ENCODE peak calls at places on chromosome 20, in four cellular contexts. One of them, this sample, is unnamed.

GRCh38 chr20:21520702-21521595 is 7.1 kb upstream of the NKX2-2 start:
- DNase-seq in upper lobe of right lung: no peak
- DNase-seq in stomach: no peak
- DNase-seq in brain microvascular endothelial cell: no peak
- DNase-seq in this sample: no peak

GRCh38 chr20:63162206-63162770 is 53.6 kb downstream of the YTHDF1 start:
- DNase-seq in upper lobe of right lung: no peak
- DNase-seq in brain microvascular endothelial cell: no peak
- DNase-seq in stomach: no peak
- DNase-seq in this sample: peak; percentile 34

GRCh38 chr20:43776691-43777090 is 49.9 kb upstream of the GTSF1L start:
- DNase-seq in stomach: no peak
- DNase-seq in brain microvascular endothelial cell: no peak
- DNase-seq in upper lobe of right lung: peak; percentile 0
- DNase-seq in this sample: no peak

GRCh38 chr20:32460683-32461320 is 102.7 kb downstream of the ASXL1 start:
- DNase-seq in stomach: no peak
- DNase-seq in upper lobe of right lung: no peak
- DNase-seq in brain microvascular endothelial cell: no peak
- DNase-seq in this sample: peak; percentile 29

GRCh38 chr20:6421321-6422030 is 298.6 kb upstream of the FERMT1 start:
- DNase-seq in brain microvascular endothelial cell: no peak
- DNase-seq in upper lobe of right lung: no peak
- DNase-seq in stomach: no peak
- DNase-seq in this sample: no peak

GRCh38 chr20:58131111-58131510 is 97.3 kb downstream of the ANKRD60 start:
- DNase-seq in stomach: no peak
- DNase-seq in upper lobe of right lung: no peak
- DNase-seq in brain microvascular endothelial cell: peak; percentile 60
- DNase-seq in this sample: no peak

GRCh38 chr20:4774209-4774608 is 52.5 kb downstream of the PRND start:
- DNase-seq in brain microvascular endothelial cell: no peak
- DNase-seq in upper lobe of right lung: no peak
- DNase-seq in stomach: no peak
- DNase-seq in this sample: no peak

GRCh38 chr20:44279228-44279627 is 31.8 kb downstream of the FITM2 start:
- DNase-seq in brain microvascular endothelial cell: peak; percentile 87
- DNase-seq in upper lobe of right lung: no peak
- DNase-seq in stomach: no peak
- DNase-seq in this sample: no peak

GRCh38 chr20:62406635-62407176 is 379 bp downstream of the CABLES2 start:
- DNase-seq in brain microvascular endothelial cell: no peak
- DNase-seq in stomach: no peak
- DNase-seq in upper lobe of right lung: no peak
- DNase-seq in this sample: no peak

GRCh38 chr20:37911262-37911661 is 8.3 kb downstream of the VSTM2L start:
- DNase-seq in brain microvascular endothelial cell: no peak
- DNase-seq in stomach: no peak
- DNase-seq in upper lobe of right lung: no peak
- DNase-seq in this sample: no peak

GRCh38 chr20:50969416-50969815 is 10.8 kb downstream of the MOCS3 start:
- DNase-seq in upper lobe of right lung: no peak
- DNase-seq in brain microvascular endothelial cell: no peak
- DNase-seq in stomach: no peak
- DNase-seq in this sample: no peak

GRCh38 chr20:41657655-41658054 is 39.5 kb upstream of the CHD6 start:
- DNase-seq in brain microvascular endothelial cell: no peak
- DNase-seq in stomach: no peak
- DNase-seq in upper lobe of right lung: no peak
- DNase-seq in this sample: no peak

GRCh38 chr20:37337208-37337955 is 8.6 kb upstream of the SRC start:
- DNase-seq in upper lobe of right lung: no peak
- DNase-seq in brain microvascular endothelial cell: no peak
- DNase-seq in stomach: no peak
- DNase-seq in this sample: no peak

GRCh38 chr20:20317195-20318113 is 50.5 kb upstream of the INSM1 start:
- DNase-seq in brain microvascular endothelial cell: no peak
- DNase-seq in stomach: no peak
- DNase-seq in upper lobe of right lung: no peak
- DNase-seq in this sample: no peak

DNA sequence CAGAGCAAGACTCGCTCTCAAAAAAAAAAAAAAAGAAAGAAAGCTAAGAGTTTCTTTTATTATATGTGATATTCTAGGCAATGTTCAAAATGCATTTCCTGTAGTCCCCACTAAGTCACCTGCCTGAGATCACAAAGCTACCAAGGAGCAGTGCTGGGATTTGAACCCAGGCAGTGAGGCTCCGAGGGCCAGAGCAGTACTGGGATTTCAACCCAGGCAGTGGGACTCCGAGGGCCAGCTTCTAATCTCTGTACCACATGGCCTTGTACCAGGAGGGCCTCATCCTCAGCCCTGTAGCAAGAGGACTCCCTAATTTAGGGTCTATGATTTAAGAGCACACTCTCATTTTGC is 39.7 kb downstream of the ZMYND8 start:
- DNase-seq in stomach: no peak
- DNase-seq in upper lobe of right lung: peak; percentile 40
- DNase-seq in brain microvascular endothelial cell: no peak
- DNase-seq in this sample: no peak
- H3K36me3 ChIP-seq in stomach: peaks cover 3% of the 10 kb centered on the region
- H3K36me3 ChIP-seq in upper lobe of right lung: no peaks in the 10 kb centered on the region
- H3K36me3 ChIP-seq in brain microvascular endothelial cell: peaks cover 11% of the 10 kb centered on the region
- H3K36me3 ChIP-seq in this sample: no peaks in the 10 kb centered on the region

DNA sequence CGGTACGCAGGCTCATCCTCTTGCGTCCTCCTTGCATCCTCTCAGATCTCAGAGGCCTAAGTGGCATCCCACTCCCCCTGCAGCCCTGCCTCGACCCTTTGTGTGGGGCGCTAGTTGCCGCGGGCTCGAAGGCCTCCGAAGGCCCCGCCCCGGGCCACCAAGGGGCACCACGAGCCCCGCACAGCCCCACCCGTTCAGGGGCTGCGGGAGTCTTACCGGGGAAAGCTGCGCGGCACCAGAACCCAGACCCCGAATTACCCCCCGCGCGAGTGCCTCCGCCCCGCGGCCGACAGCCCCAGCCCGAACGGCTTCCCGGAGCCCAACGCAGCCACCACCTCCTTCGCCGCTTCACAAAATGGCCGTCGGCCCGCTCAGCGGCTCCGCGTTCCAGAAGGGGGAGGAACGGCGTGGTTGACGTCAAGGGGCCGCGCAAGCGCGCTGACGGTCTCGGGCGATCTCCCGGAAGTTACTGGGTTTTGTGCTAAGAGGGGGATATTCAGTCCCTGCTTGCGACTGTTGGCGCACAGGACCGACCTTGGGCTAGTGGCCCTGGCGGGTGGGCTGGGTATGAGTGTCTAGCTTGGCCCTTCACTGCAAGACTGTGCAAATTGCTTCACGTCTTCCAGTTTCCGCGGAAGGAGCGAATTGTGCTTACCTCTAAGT is at the start of the genes CPNE1 and RBM12:
- DNase-seq in stomach: peak; percentile 92
- DNase-seq in upper lobe of right lung: peak; percentile 96
- DNase-seq in brain microvascular endothelial cell: peak; percentile 87
- DNase-seq in this sample: peak; percentile 93
- TF ChIP-seq CTCF in stomach: no peak
- TF ChIP-seq CTCF in upper lobe of right lung: no peak
- TF ChIP-seq CTCF in brain microvascular endothelial cell: no peak
- TF ChIP-seq CTCF in this sample: no peak

DNA sequence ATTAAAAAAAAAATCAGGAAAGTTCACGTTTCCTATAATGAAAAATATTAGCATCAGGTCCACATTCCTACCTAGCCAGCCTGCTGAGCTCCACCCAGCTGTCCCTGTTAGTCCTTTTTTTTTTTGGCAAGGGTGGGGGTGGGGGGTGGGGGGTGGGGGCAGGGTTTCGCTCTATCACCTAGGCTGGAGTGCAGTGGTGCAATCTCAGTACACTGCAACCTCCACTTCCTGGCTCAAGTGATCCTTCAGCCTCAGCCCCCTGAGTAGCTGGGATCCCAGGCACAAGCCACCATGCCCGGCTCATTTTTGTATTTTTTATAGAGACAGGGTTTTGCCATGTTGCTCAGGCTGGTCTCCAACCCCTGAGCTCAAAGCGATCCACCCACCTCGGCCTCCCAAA is 7.5 kb upstream of the SLC2A10 start:
- DNase-seq in brain microvascular endothelial cell: no peak
- DNase-seq in stomach: no peak
- DNase-seq in upper lobe of right lung: no peak
- DNase-seq in this sample: no peak
- H3K36me3 ChIP-seq in brain microvascular endothelial cell: no peaks in the 10 kb centered on the region
- H3K36me3 ChIP-seq in stomach: no peaks in the 10 kb centered on the region
- H3K36me3 ChIP-seq in upper lobe of right lung: no peaks in the 10 kb centered on the region
- H3K36me3 ChIP-seq in this sample: no peaks in the 10 kb centered on the region

GRCh38 chr20:31256959-31257358 is 505 bp upstream of the DEFB115 start:
- DNase-seq in brain microvascular endothelial cell: no peak
- DNase-seq in upper lobe of right lung: no peak
- DNase-seq in stomach: no peak
- DNase-seq in this sample: no peak

GRCh38 chr20:31257364-31257763 is at the start of gene DEFB115:
- DNase-seq in brain microvascular endothelial cell: no peak
- DNase-seq in stomach: no peak
- DNase-seq in upper lobe of right lung: no peak
- DNase-seq in this sample: no peak

DNA sequence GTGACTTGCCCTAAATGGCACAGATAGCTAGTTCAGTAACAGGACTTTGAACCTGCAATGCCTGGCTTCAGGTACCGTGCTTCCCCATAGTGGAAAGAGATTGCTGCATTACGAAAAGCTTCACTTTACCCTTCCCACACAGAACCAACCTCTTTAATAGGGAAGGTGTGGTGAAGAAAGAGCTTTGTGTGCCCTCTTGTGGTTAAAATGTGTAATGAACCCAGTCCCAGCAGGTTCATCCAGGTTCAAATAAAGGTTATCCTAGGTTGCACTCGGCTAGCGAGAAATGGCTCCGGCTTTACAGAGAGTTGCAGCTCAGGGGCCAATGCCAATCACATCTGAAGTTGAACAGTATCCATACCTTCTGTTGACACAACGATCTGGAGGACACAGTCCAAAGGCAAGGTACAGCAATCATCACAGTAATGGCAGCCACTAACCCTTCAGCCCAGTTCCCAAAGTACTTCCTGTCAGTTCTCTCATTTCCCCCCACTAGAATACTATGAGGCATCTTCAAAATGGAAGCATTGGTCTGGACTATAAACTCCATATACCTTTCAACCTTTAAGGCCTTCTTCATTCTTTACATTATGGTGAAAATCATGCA is 3.0 kb downstream of the DEFB115 start:
- DNase-seq in brain microvascular endothelial cell: no peak
- DNase-seq in upper lobe of right lung: no peak
- DNase-seq in stomach: no peak
- DNase-seq in this sample: no peak
- TF ChIP-seq CTCF in brain microvascular endothelial cell: peak; percentile 24
- TF ChIP-seq CTCF in upper lobe of right lung: peak; percentile 47
- TF ChIP-seq CTCF in stomach: peak; percentile 10
- TF ChIP-seq CTCF in this sample: no peak

DNA sequence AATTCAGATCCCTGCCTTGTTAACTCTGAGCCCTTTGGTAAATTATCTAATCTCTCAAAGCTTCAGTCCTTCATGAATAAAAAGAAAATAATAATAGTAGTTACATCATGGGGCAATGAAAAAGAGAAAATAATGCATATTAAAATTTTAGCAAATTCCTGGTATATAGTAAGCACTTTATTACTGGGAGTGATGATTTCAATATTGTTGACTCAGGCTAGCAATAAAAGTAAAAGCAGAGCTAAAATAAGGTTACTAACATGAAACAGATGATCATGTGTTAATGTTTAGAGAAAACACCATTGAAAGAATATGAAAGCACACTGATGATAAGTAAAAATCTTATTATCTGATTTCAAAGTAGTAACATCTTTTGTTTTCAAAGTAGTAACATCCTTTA is 13.6 kb downstream of the GINS1 start:
- DNase-seq in upper lobe of right lung: no peak
- DNase-seq in brain microvascular endothelial cell: no peak
- DNase-seq in stomach: no peak
- DNase-seq in this sample: no peak
- H3K36me3 ChIP-seq in upper lobe of right lung: no peaks in the 10 kb centered on the region
- H3K36me3 ChIP-seq in brain microvascular endothelial cell: no peaks in the 10 kb centered on the region
- H3K36me3 ChIP-seq in stomach: peaks cover 9% of the 10 kb centered on the region
- H3K36me3 ChIP-seq in this sample: no peaks in the 10 kb centered on the region

GRCh38 chr20:17654649-17655285 is 27.3 kb downstream of the RRBP1 start:
- DNase-seq in stomach: no peak
- DNase-seq in upper lobe of right lung: peak; percentile 55
- DNase-seq in brain microvascular endothelial cell: peak; percentile 45
- DNase-seq in this sample: no peak
- TF ChIP-seq CTCF in stomach: peak; percentile 53
- TF ChIP-seq CTCF in upper lobe of right lung: peak; percentile 63
- TF ChIP-seq CTCF in brain microvascular endothelial cell: peak; percentile 71
- TF ChIP-seq CTCF in this sample: no peak

GRCh38 chr20:1169224-1169623 is 15.6 kb downstream of the TMEM74B start:
- DNase-seq in upper lobe of right lung: no peak
- DNase-seq in brain microvascular endothelial cell: no peak
- DNase-seq in stomach: no peak
- DNase-seq in this sample: no peak
- H3K36me3 ChIP-seq in upper lobe of right lung: peaks cover 62% of the 10 kb centered on the region
- H3K36me3 ChIP-seq in brain microvascular endothelial cell: peaks cover 49% of the 10 kb centered on the region
- H3K36me3 ChIP-seq in stomach: peaks cover 99% of the 10 kb centered on the region
- H3K36me3 ChIP-seq in this sample: peaks cover 46% of the 10 kb centered on the region

GRCh38 chr20:53623454-53624206 is 30.0 kb upstream of the ZNF217 start:
- DNase-seq in brain microvascular endothelial cell: peak; percentile 73
- DNase-seq in stomach: peak; percentile 63
- DNase-seq in upper lobe of right lung: peak; percentile 63
- DNase-seq in this sample: no peak
- TF ChIP-seq CTCF in brain microvascular endothelial cell: peak; percentile 23
- TF ChIP-seq CTCF in stomach: no peak
- TF ChIP-seq CTCF in upper lobe of right lung: no peak
- TF ChIP-seq CTCF in this sample: no peak